ENCODE peak calls at places on chromosomes 6 and 20, in ten cellular contexts. One of them, this sample, is unnamed.

GRCh38 chr6:912871-913663 is 220.1 kb upstream of the EXOC2 start:
- DNase-seq in brain microvascular endothelial cell: peak
- DNase-seq in stomach: peak
- DNase-seq in IMR-90: peak
- DNase-seq in B cell: no peak
- DNase-seq in left lung: no peak
- DNase-seq in keratinocyte: no peak
- DNase-seq in fibroblast of lung: no peak
- DNase-seq in nephron progenitor cell: peak
- DNase-seq in dorsolateral prefrontal cortex: no peak
- DNase-seq in this sample: peak

GRCh38 chr20:55424968-55425367 is 580.4 kb downstream of the CBLN4 start:
- DNase-seq in B cell: no peak
- DNase-seq in IMR-90: no peak
- DNase-seq in fibroblast of lung: no peak
- DNase-seq in brain microvascular endothelial cell: no peak
- DNase-seq in keratinocyte: no peak
- DNase-seq in stomach: no peak
- DNase-seq in nephron progenitor cell: no peak
- DNase-seq in dorsolateral prefrontal cortex: no peak
- DNase-seq in left lung: no peak
- DNase-seq in this sample: no peak

GRCh38 chr20:57186192-57186591 is 80.2 kb downstream of the BMP7 start:
- DNase-seq in dorsolateral prefrontal cortex: no peak
- DNase-seq in fibroblast of lung: no peak
- DNase-seq in B cell: no peak
- DNase-seq in stomach: no peak
- DNase-seq in brain microvascular endothelial cell: no peak
- DNase-seq in IMR-90: no peak
- DNase-seq in keratinocyte: no peak
- DNase-seq in nephron progenitor cell: no peak
- DNase-seq in left lung: no peak
- DNase-seq in this sample: no peak

GRCh38 chr20:46731770-46732169 is 22.3 kb downstream of the SLC2A10 start:
- DNase-seq in fibroblast of lung: no peak
- DNase-seq in B cell: no peak
- DNase-seq in brain microvascular endothelial cell: no peak
- DNase-seq in nephron progenitor cell: no peak
- DNase-seq in left lung: no peak
- DNase-seq in IMR-90: no peak
- DNase-seq in keratinocyte: no peak
- DNase-seq in dorsolateral prefrontal cortex: no peak
- DNase-seq in stomach: no peak
- DNase-seq in this sample: no peak

GRCh38 chr6:133099573-133099972 is 141.6 kb upstream of the EYA4 start:
- DNase-seq in dorsolateral prefrontal cortex: no peak
- DNase-seq in stomach: no peak
- DNase-seq in nephron progenitor cell: no peak
- DNase-seq in left lung: no peak
- DNase-seq in keratinocyte: peak
- DNase-seq in brain microvascular endothelial cell: peak
- DNase-seq in fibroblast of lung: peak
- DNase-seq in IMR-90: peak
- DNase-seq in B cell: no peak
- DNase-seq in this sample: no peak

GRCh38 chr20:23782366-23782983 is 31.7 kb upstream of the CST1 start:
- DNase-seq in stomach: no peak
- DNase-seq in keratinocyte: no peak
- DNase-seq in dorsolateral prefrontal cortex: no peak
- DNase-seq in left lung: no peak
- DNase-seq in IMR-90: peak
- DNase-seq in nephron progenitor cell: peak
- DNase-seq in brain microvascular endothelial cell: peak
- DNase-seq in fibroblast of lung: no peak
- DNase-seq in B cell: no peak
- DNase-seq in this sample: peak

GRCh38 chr20:5602346-5602745 is 147.9 kb upstream of the SHLD1 start:
- DNase-seq in brain microvascular endothelial cell: no peak
- DNase-seq in left lung: no peak
- DNase-seq in stomach: no peak
- DNase-seq in dorsolateral prefrontal cortex: no peak
- DNase-seq in B cell: no peak
- DNase-seq in nephron progenitor cell: no peak
- DNase-seq in fibroblast of lung: peak
- DNase-seq in keratinocyte: no peak
- DNase-seq in IMR-90: peak
- DNase-seq in this sample: no peak

GRCh38 chr6:215335-216034 is 76.8 kb upstream of the DUSP22 start:
- DNase-seq in left lung: no peak
- DNase-seq in keratinocyte: peak
- DNase-seq in B cell: no peak
- DNase-seq in stomach: no peak
- DNase-seq in brain microvascular endothelial cell: no peak
- DNase-seq in nephron progenitor cell: no peak
- DNase-seq in fibroblast of lung: peak
- DNase-seq in IMR-90: peak
- DNase-seq in dorsolateral prefrontal cortex: no peak
- DNase-seq in this sample: no peak

GRCh38 chr6:17450825-17451224 is 57.4 kb downstream of the CAP2 start:
- DNase-seq in dorsolateral prefrontal cortex: no peak
- DNase-seq in keratinocyte: no peak
- DNase-seq in IMR-90: no peak
- DNase-seq in stomach: no peak
- DNase-seq in fibroblast of lung: no peak
- DNase-seq in left lung: no peak
- DNase-seq in B cell: no peak
- DNase-seq in nephron progenitor cell: no peak
- DNase-seq in brain microvascular endothelial cell: no peak
- DNase-seq in this sample: no peak

GRCh38 chr6:48183174-48183573 is 72.2 kb upstream of the PTCHD4 start:
- DNase-seq in fibroblast of lung: peak
- DNase-seq in left lung: no peak
- DNase-seq in IMR-90: no peak
- DNase-seq in nephron progenitor cell: no peak
- DNase-seq in keratinocyte: no peak
- DNase-seq in brain microvascular endothelial cell: no peak
- DNase-seq in dorsolateral prefrontal cortex: no peak
- DNase-seq in B cell: no peak
- DNase-seq in stomach: no peak
- DNase-seq in this sample: no peak

GRCh38 chr6:161750677-161751076 is 476.8 kb upstream of the AGPAT4 start:
- DNase-seq in fibroblast of lung: peak
- DNase-seq in dorsolateral prefrontal cortex: no peak
- DNase-seq in left lung: no peak
- DNase-seq in IMR-90: no peak
- DNase-seq in keratinocyte: no peak
- DNase-seq in B cell: no peak
- DNase-seq in nephron progenitor cell: no peak
- DNase-seq in stomach: no peak
- DNase-seq in brain microvascular endothelial cell: no peak
- DNase-seq in this sample: no peak

GRCh38 chr6:99802396-99803031 is 191.5 kb downstream of the MCHR2 start:
- DNase-seq in brain microvascular endothelial cell: no peak
- DNase-seq in stomach: no peak
- DNase-seq in keratinocyte: no peak
- DNase-seq in fibroblast of lung: no peak
- DNase-seq in IMR-90: no peak
- DNase-seq in left lung: peak
- DNase-seq in nephron progenitor cell: no peak
- DNase-seq in B cell: no peak
- DNase-seq in dorsolateral prefrontal cortex: no peak
- DNase-seq in this sample: no peak
- TF ChIP-seq CTCF in brain microvascular endothelial cell: no peak
- TF ChIP-seq CTCF in stomach: no peak
- TF ChIP-seq CTCF in keratinocyte: peak
- TF ChIP-seq CTCF in fibroblast of lung: no peak
- TF ChIP-seq CTCF in IMR-90: no peak
- TF ChIP-seq CTCF in left lung: no peak
- TF ChIP-seq CTCF in nephron progenitor cell: peak
- TF ChIP-seq CTCF in B cell: no peak
- TF ChIP-seq CTCF in dorsolateral prefrontal cortex: no peak
- TF ChIP-seq CTCF in this sample: no peak

GRCh38 chr6:13486679-13487121 is 700 bp downstream of the GFOD1 start:
- DNase-seq in brain microvascular endothelial cell: peak
- DNase-seq in stomach: peak
- DNase-seq in dorsolateral prefrontal cortex: no peak
- DNase-seq in B cell: peak
- DNase-seq in keratinocyte: no peak
- DNase-seq in fibroblast of lung: peak
- DNase-seq in nephron progenitor cell: peak
- DNase-seq in left lung: peak
- DNase-seq in IMR-90: peak
- DNase-seq in this sample: peak

GRCh38 chr6:13488015-13488895 is 855 bp upstream of the GFOD1 start:
- DNase-seq in nephron progenitor cell: peak
- DNase-seq in fibroblast of lung: peak
- DNase-seq in IMR-90: peak
- DNase-seq in stomach: peak
- DNase-seq in keratinocyte: no peak
- DNase-seq in dorsolateral prefrontal cortex: no peak
- DNase-seq in left lung: peak
- DNase-seq in B cell: no peak
- DNase-seq in brain microvascular endothelial cell: peak
- DNase-seq in this sample: peak

GRCh38 chr6:13485923-13486557 is 1.4 kb downstream of the GFOD1 start:
- DNase-seq in B cell: peak
- DNase-seq in IMR-90: peak
- DNase-seq in stomach: no peak
- DNase-seq in dorsolateral prefrontal cortex: no peak
- DNase-seq in keratinocyte: no peak
- DNase-seq in nephron progenitor cell: peak
- DNase-seq in brain microvascular endothelial cell: no peak
- DNase-seq in left lung: no peak
- DNase-seq in fibroblast of lung: peak
- DNase-seq in this sample: peak

GRCh38 chr6:13488896-13489237 is 1.5 kb upstream of the GFOD1 start:
- DNase-seq in brain microvascular endothelial cell: no peak
- DNase-seq in fibroblast of lung: no peak
- DNase-seq in B cell: no peak
- DNase-seq in stomach: no peak
- DNase-seq in left lung: no peak
- DNase-seq in dorsolateral prefrontal cortex: no peak
- DNase-seq in IMR-90: no peak
- DNase-seq in nephron progenitor cell: no peak
- DNase-seq in keratinocyte: no peak
- DNase-seq in this sample: no peak

GRCh38 chr6:13487122-13488014 is at the start of gene GFOD1:
- DNase-seq in keratinocyte: no peak
- DNase-seq in IMR-90: peak
- DNase-seq in stomach: peak
- DNase-seq in B cell: peak
- DNase-seq in dorsolateral prefrontal cortex: peak
- DNase-seq in fibroblast of lung: peak
- DNase-seq in brain microvascular endothelial cell: peak
- DNase-seq in left lung: peak
- DNase-seq in nephron progenitor cell: peak
- DNase-seq in this sample: peak
- TF ChIP-seq CTCF in keratinocyte: no peak
- TF ChIP-seq CTCF in IMR-90: peak
- TF ChIP-seq CTCF in stomach: no peak
- TF ChIP-seq CTCF in B cell: no peak
- TF ChIP-seq CTCF in dorsolateral prefrontal cortex: no peak
- TF ChIP-seq CTCF in fibroblast of lung: no peak
- TF ChIP-seq CTCF in brain microvascular endothelial cell: peak
- TF ChIP-seq CTCF in left lung: peak
- TF ChIP-seq CTCF in nephron progenitor cell: no peak
- TF ChIP-seq CTCF in this sample: no peak

GRCh38 chr20:58634818-58635665 is 16.0 kb upstream of the STX16 start:
- DNase-seq in keratinocyte: no peak
- DNase-seq in IMR-90: peak
- DNase-seq in dorsolateral prefrontal cortex: no peak
- DNase-seq in stomach: no peak
- DNase-seq in brain microvascular endothelial cell: no peak
- DNase-seq in nephron progenitor cell: no peak
- DNase-seq in fibroblast of lung: peak
- DNase-seq in left lung: no peak
- DNase-seq in B cell: no peak
- DNase-seq in this sample: no peak

GRCh38 chr20:58638467-58639181 is 12.5 kb upstream of the STX16 start:
- DNase-seq in left lung: no peak
- DNase-seq in B cell: no peak
- DNase-seq in stomach: no peak
- DNase-seq in dorsolateral prefrontal cortex: no peak
- DNase-seq in keratinocyte: no peak
- DNase-seq in fibroblast of lung: no peak
- DNase-seq in brain microvascular endothelial cell: no peak
- DNase-seq in nephron progenitor cell: no peak
- DNase-seq in IMR-90: no peak
- DNase-seq in this sample: no peak

GRCh38 chr20:58637466-58638198 is 13.5 kb upstream of the STX16 start:
- DNase-seq in brain microvascular endothelial cell: no peak
- DNase-seq in dorsolateral prefrontal cortex: no peak
- DNase-seq in IMR-90: no peak
- DNase-seq in keratinocyte: no peak
- DNase-seq in fibroblast of lung: no peak
- DNase-seq in left lung: no peak
- DNase-seq in B cell: no peak
- DNase-seq in nephron progenitor cell: no peak
- DNase-seq in stomach: no peak
- DNase-seq in this sample: no peak

GRCh38 chr20:58636396-58636982 is 14.6 kb upstream of the STX16 start:
- DNase-seq in keratinocyte: no peak
- DNase-seq in brain microvascular endothelial cell: no peak
- DNase-seq in stomach: no peak
- DNase-seq in fibroblast of lung: no peak
- DNase-seq in dorsolateral prefrontal cortex: no peak
- DNase-seq in left lung: no peak
- DNase-seq in IMR-90: no peak
- DNase-seq in nephron progenitor cell: no peak
- DNase-seq in B cell: no peak
- DNase-seq in this sample: no peak

DNA sequence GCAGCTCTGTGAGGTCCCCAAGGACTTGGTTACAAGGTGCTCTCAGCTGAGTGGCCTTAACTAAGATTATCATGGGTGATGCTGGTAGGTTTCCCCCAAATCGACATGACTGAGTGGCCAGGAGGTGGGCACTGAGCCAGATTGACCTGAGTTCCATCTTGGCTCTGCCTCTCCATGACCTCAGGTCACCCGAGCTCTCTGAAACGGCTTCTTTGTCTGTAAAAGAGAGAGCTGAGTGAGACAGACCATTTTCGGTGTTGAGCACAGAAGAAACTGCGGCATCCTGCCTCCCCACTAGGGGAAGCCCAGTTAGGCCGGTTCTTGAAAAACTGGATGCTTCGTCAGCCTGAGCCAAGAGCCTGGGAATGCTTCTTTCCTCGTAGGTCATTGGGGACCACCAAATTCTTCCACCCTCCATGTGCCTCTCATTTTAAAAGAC is 14.1 kb upstream of the STX16 start:
- DNase-seq in IMR-90: no peak
- DNase-seq in stomach: no peak
- DNase-seq in nephron progenitor cell: no peak
- DNase-seq in B cell: no peak
- DNase-seq in left lung: no peak
- DNase-seq in brain microvascular endothelial cell: no peak
- DNase-seq in dorsolateral prefrontal cortex: no peak
- DNase-seq in keratinocyte: no peak
- DNase-seq in fibroblast of lung: no peak
- DNase-seq in this sample: no peak
- TF ChIP-seq CTCF in IMR-90: peak
- TF ChIP-seq CTCF in stomach: no peak
- TF ChIP-seq CTCF in nephron progenitor cell: peak
- TF ChIP-seq CTCF in B cell: no peak
- TF ChIP-seq CTCF in left lung: no peak
- TF ChIP-seq CTCF in brain microvascular endothelial cell: peak
- TF ChIP-seq CTCF in dorsolateral prefrontal cortex: no peak
- TF ChIP-seq CTCF in keratinocyte: peak
- TF ChIP-seq CTCF in fibroblast of lung: peak
- TF ChIP-seq CTCF in this sample: no peak

GRCh38 chr6:170440437-170440836 is 112.7 kb downstream of the PSMB1 start:
- DNase-seq in fibroblast of lung: no peak
- DNase-seq in keratinocyte: no peak
- DNase-seq in IMR-90: no peak
- DNase-seq in stomach: peak
- DNase-seq in B cell: no peak
- DNase-seq in nephron progenitor cell: no peak
- DNase-seq in dorsolateral prefrontal cortex: no peak
- DNase-seq in brain microvascular endothelial cell: no peak
- DNase-seq in left lung: peak
- DNase-seq in this sample: no peak
- TF ChIP-seq CTCF in fibroblast of lung: no peak
- TF ChIP-seq CTCF in keratinocyte: no peak
- TF ChIP-seq CTCF in IMR-90: no peak
- TF ChIP-seq CTCF in stomach: no peak
- TF ChIP-seq CTCF in B cell: no peak
- TF ChIP-seq CTCF in nephron progenitor cell: no peak
- TF ChIP-seq CTCF in dorsolateral prefrontal cortex: no peak
- TF ChIP-seq CTCF in brain microvascular endothelial cell: no peak
- TF ChIP-seq CTCF in left lung: no peak
- TF ChIP-seq CTCF in this sample: no peak

This sample was measured in GM13977.